ENCODE peak calls at places on chromosome 10, in four cellular contexts. M is left lobe of liver; Z is upper lobe of right lung; D is activated naive CD8-positive, alpha-beta T cell treated with anti-CD3 and anti-CD28 coated beads, Interleukin-2, amount 10 ng/mL, durations not matched to agents 7 days and 5 days. A is an unnamed sample.
A peak's percentile ranks its signal among the peaks of the same experiment; 100 is the strongest.

GRCh38 chr10:49614242-49615198 is 683 bp downstream of the CHAT start:
- ATAC-seq in D (no peak), Z (no peak), M (no peak), A (no peak)

GRCh38 chr10:15365690-15366089 is 5.4 kb downstream of the FAM171A1 start:
- ATAC-seq in M (no peak), D (no peak), Z (no peak), A (no peak)

GRCh38 chr10:125085281-125085680 is 75.1 kb downstream of the CTBP2 start:
- ATAC-seq in M (no peak), Z (no peak), D (no peak), A (no peak)

GRCh38 chr10:44858988-44859387 is 52.1 kb upstream of the TMEM72 start:
- ATAC-seq in D (no peak), M (no peak), Z (no peak), A (no peak)

GRCh38 chr10:96613565-96613964 is 26.8 kb upstream of the TM9SF3 start:
- ATAC-seq in D (no peak), Z (no peak), M (no peak), A (no peak)

GRCh38 chr10:74855027-74855426 is 28.6 kb downstream of the KAT6B start:
- ATAC-seq in M (peak; percentile 74), Z (peak; percentile 34), D (peak; percentile 78), A (peak; percentile 51)

GRCh38 chr10:32650246-32650655 is 204.3 kb downstream of the CCDC7 start:
- ATAC-seq in M (no peak), D (no peak), Z (no peak), A (peak; percentile 90)

GRCh38 chr10:126953886-126954285 is 48.7 kb downstream of the DOCK1 start:
- ATAC-seq in D (no peak), Z (no peak), M (no peak), A (no peak)

GRCh38 chr10:114479307-114479706 is 75.0 kb upstream of the AFAP1L2 start:
- ATAC-seq in Z (peak; percentile 17), D (no peak), M (peak; percentile 77), A (no peak)

GRCh38 chr10:35506741-35507140 is 98.4 kb upstream of the GJD4 start:
- ATAC-seq in M (no peak), Z (peak; percentile 17), D (no peak), A (no peak)

GRCh38 chr10:11609492-11610093 is 1.9 kb downstream of the USP6NL start:
- ATAC-seq in M (no peak), Z (no peak), D (no peak), A (no peak)

GRCh38 chr10:16986082-16986405 is 143.6 kb downstream of the CUBN start:
- ATAC-seq in M (no peak), Z (no peak), D (no peak), A (no peak)

GRCh38 chr10:101305241-101306230 is 48.4 kb upstream of the BTRC start:
- ATAC-seq in Z (no peak), D (no peak), M (no peak), A (no peak)

GRCh38 chr10:38605153-38605661 is 511.1 kb downstream of the ZNF37A start:
- ATAC-seq in M (no peak), D (no peak), Z (no peak), A (no peak)

GRCh38 chr10:17808971-17809841 is at the start of gene MRC1:
- ATAC-seq in D (no peak), Z (peak; percentile 81), M (peak; percentile 67), A (peak; percentile 40)

GRCh38 chr10:18104223-18104872 is 35.9 kb upstream of the CACNB2 start:
- ATAC-seq in D (no peak), M (peak; percentile 79), Z (peak; percentile 75), A (no peak)

GRCh38 chr10:89458289-89458688 is 43.9 kb downstream of the IFIT5 start:
- ATAC-seq in Z (peak; percentile 29), D (no peak), M (no peak), A (no peak)

GRCh38 chr10:119596537-119597404 is at the start of gene TIAL1:
- ATAC-seq in M (peak; percentile 89), D (peak; percentile 92), Z (peak; percentile 95), A (peak; percentile 93)

GRCh38 chr10:74078037-74078436 is 72.6 kb downstream of the AP3M1 start:
- ATAC-seq in D (peak; percentile 88), Z (no peak), M (no peak), A (peak; percentile 90)

GRCh38 chr10:26821699-26822542 is 38.8 kb downstream of the ABI1 start:
- ATAC-seq in Z (no peak), M (no peak), D (no peak), A (no peak)

GRCh38 chr10:18607503-18607902 is 43.9 kb downstream of the NSUN6 start:
- ATAC-seq in Z (no peak), D (no peak), M (no peak), A (no peak)

GRCh38 chr10:11236234-11236633 is 218.6 kb downstream of the CELF2 start:
- ATAC-seq in D (peak; percentile 80), Z (no peak), M (no peak), A (peak; percentile 80)

GRCh38 chr10:91435241-91435640 is 25.1 kb downstream of the HECTD2 start:
- ATAC-seq in M (no peak), D (no peak), Z (no peak), A (no peak)

GRCh38 chr10:99920486-99920885 is 89.3 kb downstream of the DNMBP start:
- ATAC-seq in D (no peak), M (peak; percentile 46), Z (no peak), A (no peak)

GRCh38 chr10:2081501-2081900 is 344.2 kb upstream of the ADARB2 start:
- ATAC-seq in Z (peak; percentile 52), M (no peak), D (no peak), A (peak; percentile 16)

GRCh38 chr10:126439947-126440346 is 51.7 kb upstream of the ADAM12 start:
- ATAC-seq in Z (no peak), D (no peak), M (no peak), A (no peak)

GRCh38 chr10:84510121-84510520 is 181.7 kb downstream of the CCSER2 start:
- ATAC-seq in D (no peak), Z (no peak), M (no peak), A (no peak)

GRCh38 chr10:70657036-70657435 is 15.3 kb upstream of the ADAMTS14 start:
- ATAC-seq in Z (no peak), M (no peak), D (no peak), A (peak; percentile 46)

GRCh38 chr10:103145046-103145445 is 48.0 kb downstream of the NT5C2 start:
- ATAC-seq in D (no peak), M (peak; percentile 19), Z (no peak), A (no peak)

GRCh38 chr10:75662715-75663114 is 231.3 kb downstream of the LRMDA start:
- ATAC-seq in Z (peak; percentile 66), M (peak; percentile 42), D (no peak), A (no peak)

A was measured in stimulated activated memory B cell treated with anti-CD40 and anti-IgM and Interleukin-4, amounts not matched to agents 10 μg/mL and 1 μg/mL and 100 μg/mL, for 72 hours.